ENCODE peak calls at places on chromosome 19, in ten cellular contexts. A is heart right ventricle; W is AG09309; Z is IMR-90; P is SK-N-SH; X is adrenal gland; Q is CD8-positive, alpha-beta T cell; Y is AG04450; B is PC-9; J is OCI-LY7. N is an unnamed sample.
A peak's percentile ranks its signal among the peaks of the same experiment; 100 is the strongest.

GRCh38 chr19:37334179-37335071 is 36.5 kb upstream of the ZNF527 start:
- DNase-seq in A (peak; percentile 95), W (peak; percentile 39), Z (peak; percentile 86), P (peak; percentile 89), X (peak; percentile 98), Q (peak; percentile 87), Y (peak; percentile 56), B (peak; percentile 67), J (no peak), N (peak; percentile 29)

GRCh38 chr19:2268480-2268830 is 12.2 kb upstream of the JSRP1 start:
- DNase-seq in A (no peak), W (no peak), Z (no peak), P (no peak), X (no peak), Q (no peak), Y (no peak), B (no peak), J (no peak), N (no peak)

GRCh38 chr19:33819875-33820781 is 23.5 kb downstream of the KCTD15 start:
- DNase-seq in A (peak; percentile 86), W (no peak), Z (peak; percentile 12), P (peak; percentile 36), X (peak; percentile 78), Q (peak; percentile 37), Y (no peak), B (peak; percentile 87), J (peak; percentile 54), N (no peak)

GRCh38 chr19:6225232-6225635 is 54.5 kb downstream of the MLLT1 start:
- DNase-seq in A (no peak), W (no peak), Z (no peak), P (no peak), X (no peak), Q (no peak), Y (no peak), B (no peak), J (no peak), N (no peak)

GRCh38 chr19:960601-960938 is 23.6 kb upstream of the WDR18 start:
- DNase-seq in A (no peak), W (no peak), Z (no peak), P (no peak), X (no peak), Q (no peak), Y (no peak), B (no peak), J (no peak), N (no peak)

GRCh38 chr19:6752257-6753177 is 13.0 kb downstream of the TRIP10 start:
- DNase-seq in A (no peak), W (no peak), Z (no peak), P (no peak), X (no peak), Q (no peak), Y (no peak), B (no peak), J (no peak), N (no peak)

GRCh38 chr19:10139952-10140351 is 20.3 kb upstream of the EIF3G start:
- DNase-seq in A (no peak), W (no peak), Z (no peak), P (no peak), X (no peak), Q (no peak), Y (no peak), B (no peak), J (no peak), N (no peak)

GRCh38 chr19:56294557-56294956 is 20.1 kb downstream of the ZSCAN5A start:
- DNase-seq in A (no peak), W (no peak), Z (peak; percentile 15), P (no peak), X (no peak), Q (no peak), Y (no peak), B (no peak), J (no peak), N (no peak)

GRCh38 chr19:53580871-53581835 is 43.2 kb downstream of the ZNF331 start:
- DNase-seq in A (no peak), W (no peak), Z (no peak), P (no peak), X (no peak), Q (peak; percentile 44), Y (no peak), B (no peak), J (no peak), N (no peak)

GRCh38 chr19:6278740-6279619 is 795 bp downstream of the MLLT1 start:
- DNase-seq in A (no peak), W (no peak), Z (no peak), P (no peak), X (no peak), Q (no peak), Y (no peak), B (peak; percentile 1), J (peak; percentile 20), N (no peak)

GRCh38 chr19:10191347-10191746 is 3.4 kb downstream of the DNMT1 start:
- DNase-seq in A (peak; percentile 33), W (peak; percentile 69), Z (peak; percentile 95), P (no peak), X (peak; percentile 54), Q (no peak), Y (peak; percentile 79), B (no peak), J (no peak), N (peak; percentile 76)

GRCh38 chr19:1646149-1646930 is 6.1 kb downstream of the TCF3 start:
- DNase-seq in A (no peak), W (no peak), Z (no peak), P (no peak), X (no peak), Q (no peak), Y (no peak), B (no peak), J (peak; percentile 43), N (no peak)

GRCh38 chr19:15871570-15871969 is 26.3 kb downstream of the CYP4F2 start:
- DNase-seq in A (no peak), W (no peak), Z (no peak), P (no peak), X (no peak), Q (peak; percentile 12), Y (no peak), B (no peak), J (no peak), N (no peak)

GRCh38 chr19:42176990-42177685 is 40.3 kb downstream of the DEDD2 start:
- DNase-seq in A (peak; percentile 48), W (no peak), Z (peak; percentile 76), P (peak; percentile 91), X (peak; percentile 85), Q (peak; percentile 78), Y (peak; percentile 32), B (peak; percentile 75), J (peak; percentile 81), N (no peak)

GRCh38 chr19:17784201-17785008 is 10.5 kb upstream of the B3GNT3 start:
- DNase-seq in A (peak; percentile 56), W (no peak), Z (peak; percentile 36), P (peak; percentile 93), X (peak; percentile 83), Q (peak; percentile 78), Y (no peak), B (peak; percentile 54), J (peak; percentile 73), N (no peak)

GRCh38 chr19:10727599-10728250 is 9.8 kb downstream of the DNM2 start:
- DNase-seq in A (no peak), W (no peak), Z (no peak), P (no peak), X (no peak), Q (no peak), Y (no peak), B (no peak), J (no peak), N (no peak)

GRCh38 chr19:39515551-39516191 is 732 bp downstream of the SELENOV start:
- DNase-seq in A (no peak), W (no peak), Z (no peak), P (no peak), X (no peak), Q (peak; percentile 23), Y (no peak), B (no peak), J (no peak), N (no peak)
- H3K4me3 ChIP-seq in A (peak overlapping the region; percentile 44), W (peak overlapping the region; percentile 18), Z (no peak overlapping the region), P (peak overlapping the region; percentile 43), X (no peak overlapping the region), Q (peak overlapping the region; percentile 49), Y (peak overlapping the region; percentile 13), B (no peak overlapping the region), J (no peak overlapping the region), N (no peak overlapping the region)

GRCh38 chr19:45161715-45162463 is 1.1 kb upstream of the NKPD1 start:
- DNase-seq in A (peak; percentile 22), W (no peak), Z (peak; percentile 28), P (peak; percentile 89), X (no peak), Q (no peak), Y (no peak), B (no peak), J (no peak), N (no peak)
- TF ChIP-seq CTCF in A (no peak), W (peak; percentile 86), Z (peak; percentile 64), P (peak; percentile 67), X (peak; percentile 43), Q (no peak), Y (peak; percentile 70), B (peak; percentile 57), J (peak; percentile 30), N (peak; percentile 77)

GRCh38 chr19:35931874-35932202 is 4.3 kb upstream of the LRFN3 start:
- DNase-seq in A (no peak), W (no peak), Z (no peak), P (no peak), X (no peak), Q (no peak), Y (no peak), B (no peak), J (no peak), N (no peak)
- H3K4me3 ChIP-seq in A (no peak overlapping the region), W (no peak overlapping the region), Z (no peak overlapping the region), P (peak overlapping the region; percentile 25), X (no peak overlapping the region), Q (no peak overlapping the region), Y (no peak overlapping the region), B (peak overlapping the region; percentile 7), J (peak overlapping the region; percentile 23), N (no peak overlapping the region)

GRCh38 chr19:29271911-29272310 is 59.0 kb upstream of the UQCRFS1 start:
- DNase-seq in A (no peak), W (no peak), Z (no peak), P (no peak), X (peak; percentile 20), Q (no peak), Y (no peak), B (no peak), J (no peak), N (no peak)
- TF ChIP-seq CTCF in A (no peak), W (no peak), Z (no peak), P (no peak), X (no peak), Q (no peak), Y (no peak), B (no peak), J (no peak), N (no peak)

GRCh38 chr19:13162749-13163608 is 12.8 kb downstream of the IER2 start:
- DNase-seq in A (peak; percentile 99), W (peak; percentile 91), Z (peak; percentile 97), P (peak; percentile 90), X (peak; percentile 98), Q (peak; percentile 85), Y (peak; percentile 91), B (peak; percentile 99), J (peak; percentile 94), N (peak; percentile 87)
- H3K4me3 ChIP-seq in A (peak overlapping the region; percentile 49), W (peak overlapping the region; percentile 32), Z (peak overlapping the region; percentile 13), P (peak overlapping the region; percentile 58), X (no peak overlapping the region), Q (peak overlapping the region; percentile 58), Y (peak overlapping the region; percentile 49), B (peak overlapping the region; percentile 63), J (peak overlapping the region; percentile 69), N (peak overlapping the region; percentile 40)

N was measured in AG04449.